ENCODE peak calls at places on chromosomes 16 and 17, in eight cellular contexts. R is ELR; S is epithelial cell of proximal tubule; O is AG20443; N is activated CD4-positive, alpha-beta T cell treated with anti-CD3 and anti-CD28 coated beads, Interleukin-2, amount 50 U/mL, for 48 hours; E is ACHN; F is posterior cingulate gyrus; Q is NCI-H2107. B is an unnamed sample.

GRCh38 chr17:79230576-79230975 is 156.0 kb downstream of the ENGASE start:
- DNase-seq in S (no peak), Q (no peak), N (no peak), E (no peak), R (no peak), O (no peak), F (no peak), B (no peak)

GRCh38 chr17:49729074-49729473 is 21.3 kb upstream of the SLC35B1 start:
- DNase-seq in R (no peak), E (no peak), N (no peak), O (peak), F (no peak), S (no peak), Q (no peak), B (no peak)

GRCh38 chr17:58324409-58325288 is 3.9 kb downstream of the TSPOAP1 start:
- DNase-seq in O (peak), F (no peak), R (peak), N (no peak), E (no peak), S (no peak), Q (no peak), B (no peak)

GRCh38 chr17:49880291-49881053 is 32.6 kb upstream of the TAC4 start:
- DNase-seq in R (peak), N (peak), O (peak), F (peak), Q (peak), E (peak), S (no peak), B (peak)

GRCh38 chr16:680967-681745 is 946 bp downstream of the STUB1 start:
- DNase-seq in F (no peak), N (peak), S (no peak), R (peak), Q (no peak), E (peak), O (no peak), B (peak)

GRCh38 chr17:32275060-32276042 is 9.7 kb downstream of the RHBDL3 start:
- DNase-seq in S (no peak), R (peak), O (peak), Q (no peak), E (peak), N (no peak), F (no peak), B (peak)

GRCh38 chr17:21286066-21286770 is 1.7 kb downstream of the MAP2K3 start:
- DNase-seq in E (peak), O (peak), R (peak), F (no peak), N (peak), S (peak), Q (peak), B (peak)

GRCh38 chr17:2545393-2545792 is 33.7 kb upstream of the METTL16 start:
- DNase-seq in O (no peak), Q (no peak), F (no peak), R (no peak), E (no peak), N (no peak), S (no peak), B (no peak)

GRCh38 chr16:23432176-23433128 is 20.5 kb downstream of the COG7 start:
- DNase-seq in Q (no peak), R (peak), E (no peak), F (no peak), N (no peak), S (no peak), O (no peak), B (no peak)

GRCh38 chr17:4998027-4998665 is 396 bp downstream of the KIF1C start:
- DNase-seq in E (no peak), S (no peak), Q (no peak), R (peak), O (no peak), F (no peak), N (no peak), B (no peak)

GRCh38 chr17:44633998-44634397 is 22.3 kb upstream of the MEIOC start:
- DNase-seq in N (no peak), E (no peak), F (no peak), R (no peak), O (no peak), S (no peak), Q (no peak), B (no peak)

GRCh38 chr17:48016112-48016511 is 21.5 kb downstream of the COPZ2 start:
- DNase-seq in N (no peak), R (peak), E (no peak), S (no peak), O (no peak), Q (no peak), F (no peak), B (peak)

GRCh38 chr16:24035127-24035842 is 199.5 kb downstream of the PRKCB start:
- DNase-seq in F (no peak), N (no peak), O (no peak), R (no peak), E (no peak), S (no peak), Q (no peak), B (no peak)

GRCh38 chr17:15893333-15894024 is 51.5 kb upstream of the ADORA2B start:
- DNase-seq in O (no peak), R (no peak), N (no peak), F (no peak), E (no peak), Q (no peak), S (no peak), B (no peak)

GRCh38 chr16:50266337-50267091 is at the start of gene ADCY7:
- DNase-seq in R (peak), S (no peak), N (peak), E (peak), O (peak), F (no peak), Q (peak), B (peak)

GRCh38 chr17:8745586-8746500 is 1.2 kb upstream of the CCDC42 start:
- DNase-seq in O (peak), N (peak), F (peak), S (no peak), E (peak), Q (no peak), R (peak), B (no peak)

GRCh38 chr17:44094701-44095387 is 24.3 kb downstream of the G6PC3 start:
- DNase-seq in O (no peak), Q (no peak), F (no peak), E (no peak), R (no peak), N (no peak), S (no peak), B (no peak)

GRCh38 chr17:2215616-2216364 is 87.8 kb downstream of the SMG6 start:
- DNase-seq in S (no peak), Q (no peak), R (peak), N (peak), F (peak), E (no peak), O (peak), B (no peak)

GRCh38 chr17:39738568-39738901 is 797 bp downstream of the GRB7 start:
- DNase-seq in E (peak), N (peak), S (no peak), F (no peak), R (peak), O (no peak), Q (no peak), B (no peak)

GRCh38 chr17:80632046-80632581 is 87.5 kb downstream of the RPTOR start:
- DNase-seq in R (no peak), N (no peak), F (no peak), Q (no peak), E (no peak), S (no peak), O (peak), B (no peak)

GRCh38 chr16:15654591-15654990 is 4.5 kb downstream of the NDE1 start:
- DNase-seq in Q (no peak), R (no peak), O (no peak), S (no peak), N (no peak), E (no peak), F (no peak), B (no peak)

GRCh38 chr17:79400989-79401703 is 209.7 kb downstream of the RBFOX3 start:
- DNase-seq in Q (peak), O (peak), N (peak), E (peak), R (peak), F (peak), S (no peak), B (peak)

GRCh38 chr17:50274142-50274944 is at the start of gene TMEM92:
- DNase-seq in R (no peak), N (peak), S (no peak), F (no peak), O (peak), E (peak), Q (no peak), B (peak)

GRCh38 chr16:15672514-15673167 is 22.6 kb downstream of the NDE1 start:
- DNase-seq in S (peak), N (peak), O (peak), R (peak), F (peak), E (no peak), Q (peak), B (peak)

GRCh38 chr16:46662123-46662522 is 26.9 kb downstream of the VPS35 start:
- DNase-seq in R (no peak), Q (no peak), F (no peak), E (no peak), S (no peak), N (no peak), O (no peak), B (no peak)

GRCh38 chr17:6677946-6678345 is 26.4 kb downstream of the C17orf100 start:
- DNase-seq in F (no peak), N (no peak), E (no peak), S (no peak), O (no peak), R (no peak), Q (no peak), B (no peak)

GRCh38 chr17:2792541-2793169 is 3.6 kb upstream of the RAP1GAP2 start:
- DNase-seq in O (no peak), F (no peak), R (no peak), S (no peak), E (no peak), N (peak), Q (no peak), B (no peak)

GRCh38 chr17:65297384-65297783 is 160.2 kb downstream of the RGS9 start:
- DNase-seq in E (no peak), F (no peak), N (no peak), S (no peak), O (peak), R (peak), Q (no peak), B (no peak)

GRCh38 chr17:75079023-75079373 is 8.8 kb upstream of the SLC16A5 start:
- DNase-seq in E (no peak), Q (no peak), S (no peak), N (no peak), O (no peak), R (no peak), F (no peak), B (no peak)

GRCh38 chr17:77957215-77957868 is 1.2 kb upstream of the TNRC6C start:
- DNase-seq in R (peak), E (no peak), F (no peak), N (no peak), S (no peak), O (peak), Q (no peak), B (no peak)

GRCh38 chr16:17238285-17239028 is 232.3 kb downstream of the XYLT1 start:
- DNase-seq in S (no peak), O (peak), F (no peak), Q (no peak), E (no peak), R (no peak), N (no peak), B (no peak)

GRCh38 chr16:97822-98221 is 19.8 kb downstream of the MPG start:
- DNase-seq in R (peak), N (no peak), E (peak), S (no peak), Q (no peak), F (no peak), O (peak), B (no peak)

GRCh38 chr17:78379134-78379497 is 667 bp downstream of the PGS1 start:
- DNase-seq in Q (no peak), F (no peak), S (no peak), O (peak), R (peak), N (peak), E (peak), B (peak)